ENCODE peak calls at places on chromosomes 6 and 20, in seven cellular contexts. J, W, Z, M, P, B and S are unnamed samples.

GRCh38 chr6:112983741-112984221 is 636.7 kb downstream of the RFPL4B start:
- DNase-seq in W (no peak), B (no peak), J (no peak), P (no peak), M (no peak), Z (peak), S (no peak)

GRCh38 chr6:123733180-123733579 is 70.5 kb upstream of the NKAIN2 start:
- DNase-seq in B (no peak), J (no peak), M (no peak), W (no peak), P (no peak), Z (no peak), S (no peak)

GRCh38 chr20:3712279-3712873 is at the start of gene SIGLEC1:
- DNase-seq in M (peak), Z (peak), P (peak), W (no peak), B (no peak), J (peak), S (peak)

GRCh38 chr6:2828629-2829028 is 13.0 kb downstream of the SERPINB1 start:
- DNase-seq in B (no peak), Z (no peak), M (no peak), W (no peak), P (no peak), J (no peak), S (no peak)

GRCh38 chr6:169070506-169071176 is 183.0 kb downstream of the THBS2 start:
- DNase-seq in Z (peak), B (no peak), M (peak), W (no peak), J (peak), P (peak), S (peak)

GRCh38 chr6:66189915-66190314 is 482.9 kb upstream of the EYS start:
- DNase-seq in B (no peak), P (no peak), W (no peak), Z (no peak), M (no peak), J (no peak), S (no peak)

GRCh38 chr6:24766685-24767462 is 7.9 kb upstream of the GMNN start:
- DNase-seq in B (no peak), Z (peak), W (no peak), J (no peak), M (no peak), P (no peak), S (peak)

GRCh38 chr6:84979541-84979940 is 215.1 kb upstream of the TBX18 start:
- DNase-seq in M (no peak), B (no peak), P (no peak), Z (peak), W (no peak), J (no peak), S (no peak)

GRCh38 chr6:254011-254410 is 38.3 kb upstream of the DUSP22 start:
- DNase-seq in W (no peak), B (no peak), J (no peak), P (no peak), M (peak), Z (no peak), S (no peak)

GRCh38 chr20:6632187-6632586 is 135.3 kb upstream of the BMP2 start:
- DNase-seq in Z (peak), B (no peak), W (no peak), M (peak), J (peak), P (peak), S (no peak)

GRCh38 chr20:25058051-25058796 is at the start of gene ACSS1:
- DNase-seq in Z (peak), W (peak), M (peak), P (peak), B (peak), J (peak), S (peak)

GRCh38 chr6:13190391-13190790 is 137.9 kb downstream of the TBC1D7 start:
- DNase-seq in J (no peak), W (no peak), P (no peak), M (no peak), B (no peak), Z (no peak), S (no peak)

GRCh38 chr20:17875981-17876385 is 92.6 kb downstream of the SNX5 start:
- DNase-seq in W (no peak), B (peak), Z (peak), M (no peak), P (no peak), J (peak), S (peak)

GRCh38 chr20:17651761-17652388 is 30.2 kb downstream of the RRBP1 start:
- DNase-seq in Z (no peak), P (no peak), M (no peak), W (no peak), B (no peak), J (no peak), S (peak)

GRCh38 chr6:4355241-4355640 is 219.9 kb upstream of the ECI2 start:
- DNase-seq in W (no peak), M (no peak), J (no peak), Z (peak), P (no peak), B (peak), S (peak)

GRCh38 chr6:30883743-30884520 is at the start of gene DDR1:
- DNase-seq in W (peak), P (peak), M (peak), J (peak), Z (peak), B (peak), S (peak)

GRCh38 chr6:38281131-38281530 is 358.6 kb downstream of the BTBD9 start:
- DNase-seq in P (no peak), B (peak), M (no peak), Z (no peak), J (no peak), W (no peak), S (no peak)

GRCh38 chr6:18707714-18708439 is 320.7 kb downstream of the RNF144B start:
- DNase-seq in M (no peak), W (no peak), B (no peak), Z (no peak), J (no peak), P (no peak), S (no peak)

GRCh38 chr6:5457983-5458683 is 196.8 kb downstream of the FARS2 start:
- DNase-seq in J (no peak), W (no peak), M (peak), B (no peak), Z (no peak), P (no peak), S (no peak)

GRCh38 chr20:14991023-14991422 is 653.6 kb upstream of the FLRT3 start:
- DNase-seq in W (no peak), Z (peak), B (no peak), J (no peak), M (no peak), P (no peak), S (no peak)

GRCh38 chr6:142942805-142943227 is 2.2 kb downstream of the HIVEP2 start:
- DNase-seq in Z (peak), J (no peak), P (no peak), M (no peak), B (no peak), W (no peak), S (peak)

GRCh38 chr20:60299951-60300350 is 341.7 kb downstream of the CDH26 start:
- DNase-seq in J (no peak), P (no peak), W (no peak), Z (no peak), M (no peak), B (no peak), S (no peak)

GRCh38 chr6:157293780-157294179 is 29.5 kb downstream of the TMEM242 start:
- DNase-seq in M (no peak), J (no peak), W (no peak), B (no peak), Z (no peak), P (no peak), S (no peak)

GRCh38 chr6:105484238-105485161 is 81.6 kb upstream of the PREP start:
- DNase-seq in J (no peak), Z (peak), M (no peak), B (peak), W (no peak), P (no peak), S (no peak)

GRCh38 chr6:168333039-168333438 is 13.5 kb upstream of the DACT2 start:
- DNase-seq in W (no peak), B (peak), M (no peak), Z (no peak), J (no peak), P (no peak), S (no peak)

GRCh38 chr6:85726206-85726605 is 83.5 kb upstream of the SYNCRIP start:
- DNase-seq in P (no peak), Z (no peak), M (no peak), W (no peak), J (no peak), B (peak), S (no peak)

GRCh38 chr6:166626177-166627038 is 643 bp downstream of the RPS6KA2 start:
- DNase-seq in B (peak), Z (peak), W (peak), P (no peak), J (peak), M (no peak), S (no peak)

GRCh38 chr6:23302499-23302898 is 733.1 kb downstream of the HDGFL1 start:
- DNase-seq in B (no peak), Z (no peak), J (no peak), W (no peak), M (no peak), P (no peak), S (no peak)

GRCh38 chr6:44237021-44237812 is 9.7 kb upstream of the HSP90AB1 start:
- DNase-seq in Z (peak), J (peak), B (peak), W (peak), M (peak), P (peak), S (peak)

GRCh38 chr6:44235891-44236516 is 10.9 kb upstream of the HSP90AB1 start:
- DNase-seq in B (no peak), P (no peak), J (no peak), W (no peak), Z (no peak), M (no peak), S (no peak)

GRCh38 chr6:44233560-44234100 is 10.2 kb downstream of the SLC29A1 start:
- DNase-seq in B (no peak), Z (no peak), P (no peak), M (no peak), J (no peak), W (no peak), S (no peak)

GRCh38 chr6:44234101-44235090 is 11.0 kb downstream of the SLC29A1 start:
- DNase-seq in M (peak), W (no peak), P (peak), J (peak), Z (peak), B (peak), S (peak)

DNA sequence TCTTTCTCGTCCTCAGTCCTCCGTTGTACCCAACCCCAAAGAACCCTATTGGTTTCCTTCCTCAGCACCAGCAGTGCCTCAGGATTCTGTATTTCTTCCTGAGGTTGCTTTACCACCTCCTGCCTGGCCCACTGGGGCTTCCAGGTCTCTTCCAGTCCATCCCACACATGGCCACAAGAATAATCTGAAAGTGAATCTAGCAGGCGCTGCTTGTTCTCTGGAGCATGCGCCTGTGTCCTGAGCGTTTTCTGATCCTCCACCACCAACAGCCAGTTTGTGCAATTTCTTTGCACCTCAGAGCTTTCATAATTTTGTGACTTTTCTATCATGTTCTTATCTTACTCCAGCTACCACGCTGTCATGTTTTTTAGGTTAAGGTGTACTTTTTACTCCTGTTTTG is 11.6 kb upstream of the HSP90AB1 start:
- DNase-seq in M (no peak), B (no peak), W (no peak), J (no peak), Z (no peak), P (no peak), S (peak)
- H3K27ac ChIP-seq in M (peak), B (no peak), W (no peak), J (peak), Z (peak), P (peak), S (peak)

DNA sequence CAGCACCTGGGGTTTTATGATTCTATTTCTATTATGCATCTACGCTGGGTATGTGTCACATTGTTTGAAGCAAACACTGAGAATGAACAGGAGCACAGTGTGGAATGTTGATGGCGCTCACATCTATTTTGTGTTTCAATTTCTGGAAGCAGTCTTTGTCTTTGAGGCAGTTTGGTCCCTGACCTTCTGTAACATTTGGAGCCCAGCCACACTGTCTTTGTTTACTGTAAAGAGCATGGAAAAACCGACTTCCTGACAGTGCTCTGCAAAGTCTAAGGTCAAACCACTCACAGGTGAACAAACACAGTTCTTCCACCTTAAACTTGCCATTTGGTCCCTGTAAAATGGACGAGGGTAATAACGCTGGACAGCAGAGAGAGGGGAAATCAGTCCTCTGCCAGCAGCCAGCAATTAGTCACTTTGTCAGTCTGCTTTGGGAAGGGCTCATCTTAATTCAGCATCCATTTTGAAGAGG is 155.5 kb downstream of the PRL start:
- DNase-seq in P (no peak), M (no peak), Z (peak), J (no peak), W (no peak), B (no peak), S (no peak)
- H3K27ac ChIP-seq in P (peak), M (no peak), Z (peak), J (no peak), W (no peak), B (no peak), S (no peak)

DNA sequence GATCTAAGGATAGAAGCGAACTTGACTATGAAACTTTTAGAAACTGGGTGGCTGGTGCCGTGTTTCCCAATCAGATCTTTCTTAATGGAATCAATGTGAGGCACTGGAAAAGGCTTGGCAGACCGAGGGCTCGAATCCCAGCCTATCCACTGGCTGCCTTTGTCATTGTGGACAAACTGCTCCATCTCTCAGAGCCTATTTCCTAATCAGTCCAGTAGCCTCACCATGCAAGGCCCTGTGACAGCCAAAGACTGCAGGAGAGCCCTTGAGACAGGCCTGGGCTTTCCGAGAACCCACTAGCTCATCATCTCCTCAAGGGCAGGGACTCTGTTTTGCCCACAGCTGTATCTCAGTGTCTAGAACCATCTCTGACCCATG is 43.4 kb downstream of the SPDEF start:
- DNase-seq in B (no peak), W (no peak), J (no peak), Z (no peak), P (no peak), M (no peak), S (peak)
- H3K27ac ChIP-seq in B (no peak), W (no peak), J (no peak), Z (no peak), P (no peak), M (no peak), S (no peak)

GRCh38 chr6:26437550-26437949 is 2.8 kb upstream of the BTN3A3 start:
- DNase-seq in W (no peak), M (no peak), J (no peak), P (no peak), Z (no peak), B (no peak), S (no peak)
- H3K27ac ChIP-seq in W (no peak), M (no peak), J (no peak), P (no peak), Z (no peak), B (no peak), S (no peak)

GRCh38 chr6:160810238-160810637 is 108.2 kb downstream of the PLG start:
- DNase-seq in P (no peak), W (no peak), M (no peak), J (no peak), Z (no peak), B (no peak), S (no peak)
- H3K27ac ChIP-seq in P (no peak), W (no peak), M (no peak), J (no peak), Z (no peak), B (no peak), S (no peak)

GRCh38 chr20:35238746-35239145 is 12.3 kb downstream of the MMP24 start:
- DNase-seq in Z (no peak), W (no peak), M (no peak), B (no peak), P (no peak), J (no peak), S (no peak)
- H3K27ac ChIP-seq in Z (no peak), W (no peak), M (no peak), B (no peak), P (no peak), J (no peak), S (no peak)

GRCh38 chr20:35791823-35792222 is 20.0 kb downstream of the PHF20 start:
- DNase-seq in P (no peak), B (no peak), Z (peak), W (no peak), J (no peak), M (no peak), S (peak)
- H3K27ac ChIP-seq in P (no peak), B (no peak), Z (no peak), W (no peak), J (no peak), M (peak), S (peak)